ENCODE peak calls at places on chromosomes 1 and 21, in five cellular contexts. G, H, O, T and Q are unnamed samples.
A peak's percentile ranks its signal among the peaks of the same experiment; 100 is the strongest.

GRCh38 chr1:233723387-233723786 is 109.5 kb downstream of the KCNK1 start:
- DNase-seq in G (no peak), H (no peak), O (no peak), T (no peak), Q (no peak)

GRCh38 chr1:15424146-15424667 is 14.0 kb upstream of the CTRC start:
- DNase-seq in G (peak; percentile 90), H (no peak), O (peak; percentile 77), T (no peak), Q (no peak)

GRCh38 chr1:212354464-212354863 is 60.2 kb downstream of the PACC1 start:
- DNase-seq in G (no peak), H (no peak), O (no peak), T (no peak), Q (no peak)

GRCh38 chr21:44438531-44439210 is 16.6 kb upstream of the LRRC3 start:
- DNase-seq in G (no peak), H (peak; percentile 74), O (peak; percentile 9), T (no peak), Q (no peak)

GRCh38 chr21:45897191-45898027 is 84.2 kb upstream of the COL6A1 start:
- DNase-seq in G (no peak), H (no peak), O (no peak), T (no peak), Q (no peak)

GRCh38 chr1:207825719-207826556 is 74.1 kb downstream of the CD46 start:
- DNase-seq in G (peak; percentile 72), H (peak; percentile 88), O (no peak), T (no peak), Q (no peak)

GRCh38 chr21:39869141-39869818 is 2.0 kb downstream of the PCP4 start:
- DNase-seq in G (no peak), H (no peak), O (no peak), T (no peak), Q (no peak)

GRCh38 chr1:161921990-161922389 is 101.7 kb downstream of the OLFML2B start:
- DNase-seq in G (no peak), H (no peak), O (no peak), T (no peak), Q (peak; percentile 7)

GRCh38 chr21:44508711-44509445 is 31.1 kb downstream of the KRTAP10-1 start:
- DNase-seq in G (no peak), H (no peak), O (no peak), T (no peak), Q (no peak)

GRCh38 chr1:65924471-65924870 is 131.8 kb downstream of the PDE4B start:
- DNase-seq in G (no peak), H (no peak), O (no peak), T (no peak), Q (no peak)

GRCh38 chr1:29698033-29698432 is 461.7 kb downstream of the PTPRU start:
- DNase-seq in G (peak; percentile 23), H (peak; percentile 60), O (peak; percentile 53), T (peak; percentile 57), Q (peak; percentile 70)

GRCh38 chr1:46622341-46622740 is 5.7 kb upstream of the MOB3C start:
- DNase-seq in G (peak; percentile 68), H (no peak), O (peak; percentile 46), T (no peak), Q (peak; percentile 36)

GRCh38 chr1:39397487-39397886 is 93.9 kb upstream of the BMP8A start:
- DNase-seq in G (no peak), H (no peak), O (no peak), T (no peak), Q (no peak)

GRCh38 chr1:203158967-203159665 is 16.5 kb downstream of the MYBPH start:
- DNase-seq in G (no peak), H (no peak), O (no peak), T (no peak), Q (no peak)

GRCh38 chr1:194908643-194909042 is 1699.6 kb downstream of the KCNT2 start:
- DNase-seq in G (no peak), H (no peak), O (no peak), T (no peak), Q (no peak)

GRCh38 chr1:232575524-232576040 is 54.4 kb downstream of the SIPA1L2 start:
- DNase-seq in G (no peak), H (no peak), O (no peak), T (no peak), Q (no peak)

GRCh38 chr1:66690666-66691381 is 61.4 kb upstream of the DYNLT5 start:
- DNase-seq in G (no peak), H (no peak), O (no peak), T (no peak), Q (no peak)

GRCh38 chr1:198624648-198624980 is 14.2 kb upstream of the PTPRC start:
- DNase-seq in G (no peak), H (no peak), O (no peak), T (no peak), Q (no peak)

GRCh38 chr1:216832192-216832591 is 109.0 kb upstream of the ESRRG start:
- DNase-seq in G (no peak), H (no peak), O (no peak), T (no peak), Q (no peak)

GRCh38 chr1:105964879-105965278 is 1091.6 kb upstream of the PRMT6 start:
- DNase-seq in G (no peak), H (no peak), O (no peak), T (no peak), Q (no peak)

GRCh38 chr1:152645146-152645545 is 18.0 kb upstream of the LCE2D start:
- DNase-seq in G (no peak), H (no peak), O (no peak), T (no peak), Q (no peak)

GRCh38 chr1:15350151-15350550 is 59.5 kb upstream of the EFHD2 start:
- DNase-seq in G (no peak), H (no peak), O (peak; percentile 75), T (no peak), Q (no peak)

GRCh38 chr21:46063227-46063626 is 34.7 kb upstream of the COL6A2 start:
- DNase-seq in G (no peak), H (no peak), O (no peak), T (no peak), Q (no peak)

GRCh38 chr1:165392634-165393571 is 36.4 kb upstream of the LMX1A start:
- DNase-seq in G (peak; percentile 76), H (peak; percentile 92), O (peak; percentile 58), T (peak; percentile 55), Q (peak; percentile 80)

GRCh38 chr1:165397945-165398344 is 41.4 kb upstream of the LMX1A start:
- DNase-seq in G (no peak), H (no peak), O (no peak), T (no peak), Q (no peak)

GRCh38 chr1:165395522-165396300 is 39.2 kb upstream of the LMX1A start:
- DNase-seq in G (no peak), H (no peak), O (no peak), T (no peak), Q (no peak)
- TF ChIP-seq CTCF in G (no peak), H (no peak), O (no peak), T (no peak), Q (no peak)

GRCh38 chr1:93093332-93094006 is 14.4 kb downstream of the MTF2 start:
- DNase-seq in G (no peak), H (no peak), O (no peak), T (no peak), Q (no peak)
- H3K27ac ChIP-seq in G (no peak overlapping the region), H (no peak overlapping the region), O (peak overlapping the region; percentile 11), T (no peak overlapping the region), Q (no peak overlapping the region)

GRCh38 chr1:201128476-201128875 is 1.5 kb upstream of the ASCL5 start:
- DNase-seq in G (no peak), H (no peak), O (no peak), T (no peak), Q (no peak)

GRCh38 chr1:201126463-201126831 is 537 bp downstream of the ASCL5 start:
- DNase-seq in G (no peak), H (no peak), O (no peak), T (no peak), Q (no peak)

GRCh38 chr1:201128962-201129361 is 2.0 kb upstream of the ASCL5 start:
- DNase-seq in G (no peak), H (no peak), O (no peak), T (no peak), Q (no peak)

GRCh38 chr1:201126832-201127754 is at the start of gene ASCL5:
- DNase-seq in G (peak; percentile 70), H (peak; percentile 70), O (peak; percentile 72), T (peak; percentile 72), Q (peak; percentile 97)

DNA sequence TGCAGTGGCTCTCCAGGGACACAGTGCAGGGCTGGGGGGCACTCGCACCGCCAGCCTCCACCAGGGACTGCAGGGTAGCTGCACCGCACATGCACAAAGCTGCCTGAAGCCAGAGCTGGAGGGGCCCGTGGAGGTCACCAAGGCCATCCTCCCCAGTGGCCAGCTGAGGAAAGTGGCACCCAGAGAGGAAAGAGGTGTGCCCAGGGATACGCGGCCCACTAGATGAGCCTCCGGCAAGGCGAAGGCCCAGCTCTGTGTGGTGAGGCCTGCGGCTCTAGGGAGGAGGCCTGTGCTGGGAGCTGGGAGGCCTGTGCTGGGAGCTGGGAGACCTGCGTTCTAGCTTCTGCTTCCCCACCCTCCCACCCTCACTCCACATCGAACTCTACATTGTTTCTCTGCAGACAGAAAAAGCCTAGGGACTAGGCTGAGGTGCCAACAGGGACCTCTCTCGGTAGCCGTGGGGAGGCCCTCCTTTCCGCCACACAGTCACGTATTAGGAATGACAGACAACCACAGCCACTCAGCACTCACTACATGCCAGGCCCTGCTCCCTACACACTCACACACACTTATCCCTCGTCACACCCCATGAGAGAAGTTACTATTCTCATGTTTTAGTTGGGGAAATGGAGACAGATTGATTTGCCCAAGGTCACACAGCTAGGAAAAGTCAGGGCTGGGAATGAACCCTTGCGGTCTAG is 921 bp upstream of the ASCL5 start:
- DNase-seq in G (no peak), H (no peak), O (no peak), T (no peak), Q (no peak)
- TF ChIP-seq CTCF in G (no peak), H (no peak), O (no peak), T (no peak), Q (no peak)

DNA sequence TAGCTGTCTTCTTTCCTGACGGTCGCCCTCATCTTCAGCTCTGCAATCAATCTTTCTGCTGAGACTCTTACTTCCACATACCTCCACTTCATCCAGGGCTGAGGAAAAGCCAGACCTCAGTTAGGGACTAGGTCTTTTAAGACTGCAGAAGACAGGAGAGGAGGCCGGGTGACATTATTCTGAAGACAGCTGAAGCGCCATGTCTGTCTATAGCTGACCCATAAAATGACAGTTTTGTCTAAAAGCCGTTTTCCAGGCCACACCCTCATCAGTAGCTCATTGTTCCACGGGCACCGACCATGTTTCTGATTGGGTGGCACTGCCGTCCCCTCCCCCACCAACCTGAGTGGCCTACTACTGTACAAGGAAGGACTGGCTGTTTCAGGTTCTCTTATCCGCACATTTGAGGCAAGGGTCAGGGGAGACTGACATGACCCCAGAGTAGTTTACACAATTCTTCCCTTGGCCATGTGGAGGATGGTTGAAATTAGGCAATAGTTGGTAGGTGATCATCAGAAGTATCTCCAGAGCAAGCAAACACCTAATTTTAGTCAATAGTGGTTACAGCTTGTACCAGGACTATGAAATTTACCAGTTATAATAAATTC is at the start of gene ADCY10:
- DNase-seq in G (peak; percentile 44), H (no peak), O (no peak), T (no peak), Q (no peak)
- H3K27ac ChIP-seq in G (no peak within 1 kb of the TSS), H (no peak within 1 kb of the TSS), O (no peak within 1 kb of the TSS), T (no peak within 1 kb of the TSS), Q (no peak within 1 kb of the TSS)